ENCODE peak calls at places on chromosomes 6 and 20, in six cellular contexts. One of them, this sample, is unnamed.

GRCh38 chr20:59645316-59645715 is 41.0 kb downstream of the PHACTR3 start:
- DNase-seq in stomach: no peak
- DNase-seq in heart right ventricle: no peak
- DNase-seq in sigmoid colon: peak; percentile 21
- DNase-seq in Panc1: no peak
- DNase-seq in cardiac muscle cell: no peak
- DNase-seq in this sample: peak; percentile 28

GRCh38 chr20:47676912-47677311 is 108.4 kb downstream of the SULF2 start:
- DNase-seq in stomach: no peak
- DNase-seq in heart right ventricle: no peak
- DNase-seq in sigmoid colon: no peak
- DNase-seq in Panc1: no peak
- DNase-seq in cardiac muscle cell: no peak
- DNase-seq in this sample: no peak

GRCh38 chr20:35478804-35479472 is 23.5 kb downstream of the CEP250 start:
- DNase-seq in stomach: no peak
- DNase-seq in heart right ventricle: peak; percentile 17
- DNase-seq in sigmoid colon: no peak
- DNase-seq in Panc1: no peak
- DNase-seq in cardiac muscle cell: no peak
- DNase-seq in this sample: no peak

GRCh38 chr20:44776977-44777376 is 31.3 kb downstream of the KCNK15 start:
- DNase-seq in stomach: no peak
- DNase-seq in heart right ventricle: no peak
- DNase-seq in sigmoid colon: no peak
- DNase-seq in Panc1: no peak
- DNase-seq in cardiac muscle cell: peak; percentile 74
- DNase-seq in this sample: no peak

GRCh38 chr6:100283288-100283687 is 181.4 kb downstream of the SIM1 start:
- DNase-seq in stomach: no peak
- DNase-seq in heart right ventricle: no peak
- DNase-seq in sigmoid colon: no peak
- DNase-seq in Panc1: peak; percentile 42
- DNase-seq in cardiac muscle cell: no peak
- DNase-seq in this sample: no peak

GRCh38 chr6:154604120-154604519 is 93.6 kb upstream of the CNKSR3 start:
- DNase-seq in stomach: no peak
- DNase-seq in heart right ventricle: no peak
- DNase-seq in sigmoid colon: no peak
- DNase-seq in Panc1: no peak
- DNase-seq in cardiac muscle cell: no peak
- DNase-seq in this sample: no peak

GRCh38 chr6:165636415-165637048 is 26.5 kb downstream of the PDE10A start:
- DNase-seq in stomach: no peak
- DNase-seq in heart right ventricle: no peak
- DNase-seq in sigmoid colon: no peak
- DNase-seq in Panc1: no peak
- DNase-seq in cardiac muscle cell: peak; percentile 43
- DNase-seq in this sample: no peak

GRCh38 chr6:36639171-36639808 is 39.2 kb upstream of the CDKN1A start:
- DNase-seq in stomach: no peak
- DNase-seq in heart right ventricle: no peak
- DNase-seq in sigmoid colon: no peak
- DNase-seq in Panc1: no peak
- DNase-seq in cardiac muscle cell: no peak
- DNase-seq in this sample: no peak

DNA sequence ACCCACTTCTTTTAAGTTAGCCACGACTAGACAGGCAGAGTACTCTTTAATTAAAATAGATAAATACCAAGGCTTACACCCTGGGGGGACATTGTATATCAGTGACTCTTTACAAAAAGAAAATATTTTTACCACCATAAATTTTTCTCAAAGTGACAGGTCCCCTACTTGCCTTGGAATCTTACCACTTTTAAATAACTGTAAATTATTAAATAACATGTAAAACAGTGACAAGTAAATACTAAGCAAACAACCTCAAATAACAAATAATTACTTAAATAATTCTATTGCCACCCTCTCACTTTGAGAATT is 116.3 kb downstream of the OGFRL1 start:
- DNase-seq in stomach: no peak
- DNase-seq in heart right ventricle: no peak
- DNase-seq in sigmoid colon: no peak
- DNase-seq in Panc1: no peak
- DNase-seq in cardiac muscle cell: no peak
- DNase-seq in this sample: no peak
- H3K4me1 ChIP-seq in stomach: peaks cover 61% of the 10 kb centered on the region
- H3K4me1 ChIP-seq in heart right ventricle: peaks cover 52% of the 10 kb centered on the region
- H3K4me1 ChIP-seq in sigmoid colon: peaks cover 37% of the 10 kb centered on the region
- H3K4me1 ChIP-seq in Panc1: peaks cover 94% of the 10 kb centered on the region
- H3K4me1 ChIP-seq in cardiac muscle cell: peaks cover 13% of the 10 kb centered on the region
- H3K4me1 ChIP-seq in this sample: peaks cover 24% of the 10 kb centered on the region

DNA sequence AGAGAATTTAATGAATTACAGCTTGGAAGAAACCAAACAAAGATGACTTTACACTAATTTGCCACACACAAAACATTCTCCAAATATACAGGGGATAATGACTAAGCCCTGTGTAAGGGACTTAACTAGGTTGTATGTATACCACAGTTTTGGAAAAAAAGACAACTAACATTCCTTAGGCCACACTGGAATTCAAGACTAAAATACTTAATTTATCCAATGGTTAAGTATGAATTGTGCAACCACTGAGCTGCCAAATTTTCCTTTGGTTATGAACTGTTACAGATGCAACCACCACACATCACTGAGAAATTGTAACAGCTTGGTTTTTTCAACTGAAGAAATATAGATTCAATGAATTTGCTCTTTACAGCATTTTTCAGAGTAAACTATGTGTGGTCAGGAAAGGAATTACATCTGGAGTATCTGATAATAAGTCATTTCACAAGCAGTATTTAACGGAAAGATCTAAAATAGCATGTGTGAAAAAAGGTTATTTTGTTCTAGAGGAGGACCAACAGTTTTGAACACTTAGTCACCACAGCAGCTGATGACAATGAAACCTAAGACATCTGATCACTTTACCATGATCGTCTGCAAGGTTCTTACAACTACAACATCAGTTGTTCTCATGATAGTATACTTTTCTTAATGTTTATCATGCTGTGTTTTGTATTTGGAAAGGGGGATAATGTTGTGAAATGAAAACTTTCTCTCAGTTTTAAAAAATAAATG is 318.8 kb downstream of the BCKDHB start:
- DNase-seq in stomach: no peak
- DNase-seq in heart right ventricle: no peak
- DNase-seq in sigmoid colon: no peak
- DNase-seq in Panc1: no peak
- DNase-seq in cardiac muscle cell: no peak
- DNase-seq in this sample: no peak
- TF ChIP-seq CTCF in stomach: no peak
- TF ChIP-seq CTCF in heart right ventricle: no peak
- TF ChIP-seq CTCF in sigmoid colon: no peak
- TF ChIP-seq CTCF in Panc1: no peak
- TF ChIP-seq CTCF in cardiac muscle cell: no peak
- TF ChIP-seq CTCF in this sample: no peak

DNA sequence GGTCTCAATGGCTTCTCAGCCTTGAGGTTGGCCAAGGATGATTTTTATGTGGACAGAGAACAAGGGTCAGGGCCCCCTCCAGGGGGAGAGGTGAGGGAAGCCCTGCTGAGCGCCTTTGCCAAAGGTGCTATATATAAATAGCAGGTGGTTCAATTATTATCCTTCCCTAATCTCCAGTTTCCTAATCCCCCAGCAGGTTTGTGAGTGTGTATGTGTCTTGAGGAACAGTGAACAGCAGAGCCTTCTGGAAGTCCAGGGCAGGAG is 3.2 kb upstream of the SIRPA start:
- DNase-seq in stomach: no peak
- DNase-seq in heart right ventricle: no peak
- DNase-seq in sigmoid colon: no peak
- DNase-seq in Panc1: no peak
- DNase-seq in cardiac muscle cell: no peak
- DNase-seq in this sample: no peak
- H3K4me1 ChIP-seq in stomach: peaks cover 51% of the 10 kb centered on the region
- H3K4me1 ChIP-seq in heart right ventricle: peaks cover 52% of the 10 kb centered on the region
- H3K4me1 ChIP-seq in sigmoid colon: peaks cover 37% of the 10 kb centered on the region
- H3K4me1 ChIP-seq in Panc1: no peaks in the 10 kb centered on the region
- H3K4me1 ChIP-seq in cardiac muscle cell: peaks cover 16% of the 10 kb centered on the region
- H3K4me1 ChIP-seq in this sample: no peaks in the 10 kb centered on the region

GRCh38 chr6:95841560-95841959 is 174.2 kb upstream of the FUT9 start:
- DNase-seq in stomach: no peak
- DNase-seq in heart right ventricle: no peak
- DNase-seq in sigmoid colon: no peak
- DNase-seq in Panc1: no peak
- DNase-seq in cardiac muscle cell: no peak
- DNase-seq in this sample: no peak

DNA sequence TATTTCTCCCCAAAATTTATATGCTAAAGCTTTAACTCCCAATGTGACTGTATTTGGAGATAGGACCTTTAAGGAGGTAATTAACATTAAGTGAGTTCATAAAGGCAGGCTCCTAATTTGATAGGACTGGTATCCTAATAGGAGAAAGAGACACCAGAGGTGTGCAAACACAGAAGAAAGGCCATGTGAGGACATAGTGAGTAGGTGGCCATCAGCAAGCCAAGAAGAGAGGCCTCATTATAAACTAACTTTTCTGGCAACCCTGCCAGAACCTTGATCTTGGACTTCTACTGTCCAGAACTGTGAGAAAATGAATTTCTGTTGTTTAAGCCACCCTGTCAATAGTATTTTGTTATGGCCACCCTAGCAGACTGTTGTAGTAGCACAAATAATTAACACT is 177.9 kb upstream of the FUT9 start:
- DNase-seq in stomach: no peak
- DNase-seq in heart right ventricle: no peak
- DNase-seq in sigmoid colon: no peak
- DNase-seq in Panc1: no peak
- DNase-seq in cardiac muscle cell: no peak
- DNase-seq in this sample: no peak
- TF ChIP-seq CTCF in stomach: no peak
- TF ChIP-seq CTCF in heart right ventricle: no peak
- TF ChIP-seq CTCF in sigmoid colon: no peak
- TF ChIP-seq CTCF in Panc1: no peak
- TF ChIP-seq CTCF in cardiac muscle cell: no peak
- TF ChIP-seq CTCF in this sample: no peak

DNA sequence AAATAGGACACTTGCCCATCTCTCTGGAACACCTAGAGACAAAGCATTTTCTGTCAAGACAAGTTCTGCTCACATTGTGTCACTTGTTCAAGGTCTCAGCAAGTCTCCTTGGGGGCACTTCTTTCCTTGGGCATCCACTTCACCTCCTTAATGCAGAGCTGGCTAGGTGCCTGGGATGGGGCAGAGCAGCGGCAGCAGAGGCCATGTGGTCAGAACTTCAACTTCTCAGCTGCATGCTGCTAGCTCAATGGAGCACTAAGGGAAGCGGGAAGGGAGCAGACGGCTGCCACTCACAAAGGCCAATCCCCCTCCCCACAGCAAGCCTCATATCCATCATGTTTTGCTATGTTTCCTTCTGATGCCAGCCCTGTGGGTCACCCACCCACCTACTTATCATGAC is 31.5 kb downstream of the NEDD9 start:
- DNase-seq in stomach: no peak
- DNase-seq in heart right ventricle: no peak
- DNase-seq in sigmoid colon: no peak
- DNase-seq in Panc1: no peak
- DNase-seq in cardiac muscle cell: no peak
- DNase-seq in this sample: no peak
- H3K4me1 ChIP-seq in stomach: peaks cover 57% of the 10 kb centered on the region
- H3K4me1 ChIP-seq in heart right ventricle: peaks cover 56% of the 10 kb centered on the region
- H3K4me1 ChIP-seq in sigmoid colon: peaks cover 18% of the 10 kb centered on the region
- H3K4me1 ChIP-seq in Panc1: no peaks in the 10 kb centered on the region
- H3K4me1 ChIP-seq in cardiac muscle cell: peaks cover 13% of the 10 kb centered on the region
- H3K4me1 ChIP-seq in this sample: no peaks in the 10 kb centered on the region